ENCODE peak calls at places on chromosomes 11 and 22, in four cellular contexts. Q is keratinocyte, C is SK-N-SH, I is mesenchymal stem cell. Z is an unnamed sample.

GRCh38 chr11:119759324-119759723 is 30.3 kb upstream of the NECTIN1 start:
- DNase-seq in Q (no peak), C (no peak), I (peak), Z (no peak)

GRCh38 chr11:124740277-124740882 is 638 bp downstream of the NRGN start:
- DNase-seq in Q (no peak), C (peak), I (no peak), Z (no peak)

GRCh38 chr11:1472180-1473005 is 14.2 kb downstream of the MOB2 start:
- DNase-seq in Q (no peak), C (no peak), I (no peak), Z (no peak)

GRCh38 chr22:46748948-46749681 is 11.1 kb upstream of the CERK start:
- DNase-seq in Q (no peak), C (no peak), I (peak), Z (no peak)

GRCh38 chr11:117657801-117658200 is 139.2 kb downstream of the DSCAML1 start:
- DNase-seq in Q (no peak), C (no peak), I (no peak), Z (no peak)

GRCh38 chr22:48574776-48575566 is 1252.7 kb downstream of the BRD1 start:
- DNase-seq in Q (no peak), C (peak), I (no peak), Z (no peak)

GRCh38 chr11:2464451-2465165 is 19.8 kb downstream of the KCNQ1 start:
- DNase-seq in Q (no peak), C (no peak), I (no peak), Z (no peak)

GRCh38 chr22:20563941-20564371 is 56.5 kb downstream of the MED15 start:
- DNase-seq in Q (no peak), C (no peak), I (no peak), Z (no peak)

DNA sequence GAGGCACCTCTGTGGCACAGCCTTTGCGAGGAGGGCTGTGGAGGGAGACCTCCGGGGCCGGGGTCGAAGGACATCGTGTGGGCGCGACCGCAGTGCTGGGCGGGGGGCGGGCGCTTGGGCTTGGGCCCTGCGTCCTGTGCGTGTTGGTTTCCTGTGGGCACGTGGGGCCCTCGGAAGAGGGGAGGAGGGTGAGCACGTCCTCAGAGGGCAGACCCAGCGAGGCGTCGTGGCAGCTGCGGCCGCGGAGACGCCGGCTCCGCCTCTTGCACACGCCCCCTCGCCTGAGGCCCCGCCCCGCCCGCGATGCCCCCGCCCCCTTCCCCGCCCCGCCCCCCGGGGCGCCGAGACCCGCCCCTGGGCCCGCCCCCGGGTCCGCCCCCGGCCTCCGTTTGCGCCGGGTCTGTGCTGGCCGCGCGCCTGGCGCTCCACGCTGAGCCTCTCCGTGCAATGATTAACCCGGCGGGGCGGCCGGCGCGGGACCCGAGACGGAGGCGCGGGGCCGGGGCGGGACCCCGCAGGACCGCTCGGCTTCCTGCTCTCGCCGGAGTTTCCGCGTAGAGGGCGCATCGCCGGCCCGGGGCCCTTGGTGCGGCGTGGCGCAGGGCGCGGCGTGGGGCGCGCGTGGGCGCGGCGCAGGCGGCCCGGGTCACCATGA is at the start of gene PRR5:
- DNase-seq in Q (peak), C (peak), I (peak), Z (no peak)
- H3K27ac ChIP-seq in Q (peak), C (no peak), I (peak), Z (no peak)

GRCh38 chr11:134478176-134478575 is 66.1 kb upstream of the B3GAT1 start:
- DNase-seq in Q (no peak), C (no peak), I (no peak), Z (no peak)
- H3K27ac ChIP-seq in Q (no peak), C (no peak), I (no peak), Z (no peak)

GRCh38 chr11:109512680-109513079 is 90.7 kb downstream of the C11orf87 start:
- DNase-seq in Q (no peak), C (no peak), I (no peak), Z (no peak)

GRCh38 chr11:109511598-109511997 is 89.6 kb downstream of the C11orf87 start:
- DNase-seq in Q (no peak), C (no peak), I (no peak), Z (peak)

GRCh38 chr11:109512249-109512648 is 90.3 kb downstream of the C11orf87 start:
- DNase-seq in Q (no peak), C (no peak), I (no peak), Z (peak)

GRCh38 chr11:109519253-109519652 is 97.3 kb downstream of the C11orf87 start:
- DNase-seq in Q (no peak), C (no peak), I (no peak), Z (no peak)

DNA sequence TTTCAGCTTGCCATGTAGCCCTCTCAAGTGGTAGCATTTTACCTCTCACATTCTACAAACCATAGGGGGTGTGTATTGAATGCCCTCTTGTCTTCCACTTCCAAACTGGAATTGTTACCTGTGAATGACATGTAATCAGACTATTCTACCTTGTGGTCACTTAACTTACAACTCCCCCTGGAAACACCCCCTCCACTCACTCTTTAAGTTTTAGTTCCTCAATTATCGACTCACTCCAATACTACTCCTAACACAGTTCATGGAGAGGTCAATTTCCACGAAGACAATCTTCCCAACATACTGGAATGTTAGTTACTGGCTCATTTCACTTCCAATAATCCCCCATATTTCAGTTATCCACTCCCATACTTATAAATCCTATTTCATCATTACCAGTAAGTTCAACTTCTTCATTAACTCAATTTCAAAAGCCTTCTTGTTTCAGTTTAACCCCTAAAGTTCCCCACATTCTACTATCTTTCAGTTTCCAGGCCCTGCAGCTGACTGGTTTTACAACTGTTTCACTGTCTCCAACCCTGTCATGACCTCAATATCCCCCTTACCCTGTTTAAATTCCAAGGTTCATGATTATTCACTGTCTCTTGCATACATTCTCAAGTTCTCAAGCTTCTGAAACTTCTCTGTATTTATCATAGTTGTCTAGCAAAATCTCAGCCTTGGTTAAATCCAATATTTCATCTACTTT is 92.5 kb downstream of the C11orf87 start:
- DNase-seq in Q (no peak), C (no peak), I (no peak), Z (no peak)
- H3K27ac ChIP-seq in Q (no peak), C (no peak), I (no peak), Z (no peak)

GRCh38 chr11:10116588-10116987 is 177.4 kb downstream of the SBF2 start:
- DNase-seq in Q (no peak), C (no peak), I (no peak), Z (no peak)

GRCh38 chr11:10125522-10126133 is 168.4 kb downstream of the SBF2 start:
- DNase-seq in Q (no peak), C (no peak), I (no peak), Z (no peak)

GRCh38 chr11:10117709-10118341 is 176.2 kb downstream of the SBF2 start:
- DNase-seq in Q (no peak), C (no peak), I (peak), Z (no peak)

GRCh38 chr11:10118830-10119229 is 175.2 kb downstream of the SBF2 start:
- DNase-seq in Q (no peak), C (no peak), I (no peak), Z (no peak)

GRCh38 chr11:10122337-10123197 is 171.5 kb downstream of the SBF2 start:
- DNase-seq in Q (peak), C (no peak), I (peak), Z (peak)
- H3K27ac ChIP-seq in Q (peak), C (no peak), I (peak), Z (peak)

GRCh38 chr22:24247564-24248344 is 2.9 kb upstream of the GGT5 start:
- DNase-seq in Q (peak), C (peak), I (peak), Z (peak)

GRCh38 chr22:24244144-24244787 is 616 bp downstream of the GGT5 start:
- DNase-seq in Q (no peak), C (peak), I (peak), Z (no peak)

DNA sequence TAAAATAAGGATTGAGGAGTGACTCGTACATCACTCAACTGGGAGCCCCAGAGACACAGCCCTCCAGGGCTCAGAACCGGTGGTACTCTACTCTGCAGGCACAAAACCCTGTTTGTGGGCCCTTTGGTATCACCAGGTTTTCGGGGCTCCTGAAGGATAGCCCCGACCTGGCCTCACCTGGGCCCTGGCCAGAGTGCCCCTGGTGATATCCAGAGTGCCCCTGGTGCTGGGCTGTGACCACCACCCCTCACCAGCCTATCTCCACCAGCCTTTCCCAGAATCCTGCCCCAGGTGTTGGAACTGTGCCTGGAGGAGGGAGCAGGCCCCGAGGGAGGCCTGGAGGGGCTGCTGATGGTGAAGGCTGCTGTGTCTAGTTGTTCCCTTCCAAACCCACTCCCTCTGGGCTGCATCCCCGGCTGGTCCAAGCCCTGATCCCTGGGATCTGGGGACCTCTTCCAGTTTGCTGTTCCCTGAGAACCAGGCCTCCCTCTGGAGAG is 2.2 kb upstream of the GGT5 start:
- DNase-seq in Q (no peak), C (peak), I (peak), Z (no peak)
- H3K27ac ChIP-seq in Q (no peak), C (peak), I (peak), Z (no peak)

DNA sequence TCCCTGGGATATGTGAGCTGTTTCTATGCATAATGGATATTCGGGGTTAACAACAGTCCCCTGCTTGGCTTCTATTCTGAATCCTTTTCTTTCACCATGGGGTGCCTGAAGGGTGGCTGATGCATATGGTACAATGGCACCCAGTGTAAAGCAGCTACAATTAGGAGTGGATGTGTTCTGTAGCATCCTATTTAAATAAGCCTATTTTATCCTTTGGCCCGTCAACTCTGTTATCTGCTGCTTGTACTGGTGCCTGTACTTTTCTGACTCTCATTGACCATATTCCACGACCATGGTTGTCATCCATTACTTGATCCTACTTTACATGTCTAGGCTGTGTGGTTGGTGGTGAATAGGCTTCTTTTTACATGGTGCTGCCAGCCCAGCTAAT is 1.3 kb downstream of the TUG1 start:
- DNase-seq in Q (no peak), C (no peak), I (peak), Z (no peak)
- H3K27ac ChIP-seq in Q (peak), C (no peak), I (no peak), Z (no peak)

DNA sequence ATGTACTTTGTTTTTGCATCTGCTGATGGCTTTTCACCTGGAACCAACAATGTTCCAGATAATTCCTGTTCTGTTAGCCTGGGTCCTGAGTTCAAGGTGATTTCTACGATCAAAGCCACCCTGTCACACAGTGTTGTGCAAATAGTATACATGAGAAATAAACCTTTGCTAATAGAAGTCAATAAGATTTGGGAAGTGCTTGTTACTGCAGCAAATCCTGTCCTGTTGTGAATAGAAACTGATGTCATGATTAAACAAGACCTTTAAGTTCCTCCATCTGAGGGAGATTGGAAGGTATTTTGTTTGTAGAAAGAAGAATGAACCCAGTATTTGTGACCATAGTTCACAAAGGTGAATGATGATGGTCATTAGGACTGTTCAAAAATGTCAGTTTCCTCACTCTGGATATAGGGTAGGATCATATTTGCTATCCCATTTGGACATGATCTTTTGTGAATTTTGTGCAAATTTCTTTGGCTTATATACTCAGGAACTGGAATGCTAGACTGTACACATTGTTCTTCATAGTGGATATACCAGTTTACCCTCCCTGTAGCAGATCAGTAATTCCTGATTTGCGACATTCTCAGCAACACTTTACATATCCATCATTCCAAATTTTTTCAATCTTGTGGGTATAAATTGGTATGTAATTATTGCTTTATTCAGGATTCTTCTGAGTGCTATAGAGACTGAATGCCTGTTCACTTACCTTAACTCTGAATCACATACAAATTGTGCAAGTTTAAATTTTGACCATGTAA is 428.5 kb downstream of the METTL15 start:
- DNase-seq in Q (no peak), C (no peak), I (no peak), Z (peak)
- H3K27ac ChIP-seq in Q (no peak), C (no peak), I (no peak), Z (peak)

GRCh38 chr11:77284476-77285468 is 16.7 kb downstream of the GDPD4 start:
- DNase-seq in Q (no peak), C (no peak), I (no peak), Z (no peak)
- H3K27ac ChIP-seq in Q (no peak), C (no peak), I (no peak), Z (no peak)

GRCh38 chr11:80727315-80727714 is 1286.5 kb upstream of the TENM4 start:
- DNase-seq in Q (no peak), C (no peak), I (peak), Z (no peak)
- H3K27ac ChIP-seq in Q (no peak), C (no peak), I (no peak), Z (no peak)

GRCh38 chr11:114031599-114032320 is 27.8 kb upstream of the ZBTB16 start:
- DNase-seq in Q (no peak), C (no peak), I (no peak), Z (no peak)
- H3K27ac ChIP-seq in Q (no peak), C (no peak), I (no peak), Z (no peak)

Z was measured in epithelial cell of prostate.